ENCODE peak calls at places on chromosomes 13 and 19, in six cellular contexts. J is H1, I is NT2/D1, S is HCT116, T is K562, P is GM12878. X is an unnamed sample.

GRCh38 chr19:42850981-42851717 is 28.4 kb downstream of the PSG1 start:
- DNase-seq in J (no peak), I (no peak), S (peak), T (no peak), P (no peak), X (peak)

GRCh38 chr13:84136582-84136981 is 254.3 kb upstream of the SLITRK1 start:
- DNase-seq in J (no peak), I (no peak), S (no peak), T (no peak), P (no peak), X (no peak)

GRCh38 chr13:93004919-93005318 is 221.7 kb upstream of the GPC6 start:
- DNase-seq in J (peak), I (peak), S (no peak), T (no peak), P (no peak), X (peak)

GRCh38 chr19:7224205-7224833 is 69.9 kb downstream of the INSR start:
- DNase-seq in J (no peak), I (no peak), S (no peak), T (no peak), P (no peak), X (peak)

GRCh38 chr13:24851546-24851945 is 87.6 kb downstream of the RNF17 start:
- DNase-seq in J (no peak), I (no peak), S (no peak), T (no peak), P (no peak), X (no peak)

GRCh38 chr13:105579821-105580707 is 955.4 kb downstream of the EFNB2 start:
- DNase-seq in J (no peak), I (no peak), S (no peak), T (no peak), P (no peak), X (no peak)

GRCh38 chr19:5358173-5358800 is 17.7 kb upstream of the PTPRS start:
- DNase-seq in J (no peak), I (no peak), S (peak), T (peak), P (no peak), X (peak)

GRCh38 chr13:97976551-97977375 is 23.3 kb downstream of the IPO5 start:
- DNase-seq in J (no peak), I (no peak), S (no peak), T (peak), P (no peak), X (no peak)

GRCh38 chr13:80360298-80360827 is 19.4 kb upstream of the SPRY2 start:
- DNase-seq in J (no peak), I (no peak), S (no peak), T (no peak), P (no peak), X (no peak)

GRCh38 chr13:109156181-109156935 is 526.9 kb downstream of the MYO16 start:
- DNase-seq in J (no peak), I (no peak), S (no peak), T (no peak), P (no peak), X (no peak)

GRCh38 chr19:51210385-51210784 is 14.5 kb upstream of the CD33 start:
- DNase-seq in J (no peak), I (no peak), S (no peak), T (no peak), P (no peak), X (no peak)

GRCh38 chr13:29543230-29544215 is 52.0 kb downstream of the SLC7A1 start:
- DNase-seq in J (peak), I (no peak), S (no peak), T (peak), P (peak), X (peak)

GRCh38 chr13:26376430-26376829 is 122.5 kb downstream of the CDK8 start:
- DNase-seq in J (no peak), I (no peak), S (no peak), T (no peak), P (no peak), X (no peak)

GRCh38 chr13:99339736-99340392 is 32.7 kb upstream of the GPR183 start:
- DNase-seq in J (no peak), I (no peak), S (no peak), T (peak), P (no peak), X (no peak)

GRCh38 chr13:79451500-79451962 is 29.4 kb upstream of the NDFIP2 start:
- DNase-seq in J (no peak), I (peak), S (no peak), T (peak), P (peak), X (no peak)

GRCh38 chr13:27851049-27851448 is 58.8 kb downstream of the GSX1 start:
- DNase-seq in J (no peak), I (no peak), S (no peak), T (no peak), P (no peak), X (no peak)

GRCh38 chr19:30049226-30049625 is 107.2 kb downstream of the URI1 start:
- DNase-seq in J (no peak), I (no peak), S (no peak), T (no peak), P (no peak), X (no peak)

GRCh38 chr13:47433461-47434005 is 536.7 kb upstream of the HTR2A start:
- DNase-seq in J (no peak), I (no peak), S (no peak), T (no peak), P (no peak), X (no peak)

GRCh38 chr13:110398564-110399507 is 91.8 kb downstream of the COL4A2 start:
- DNase-seq in J (no peak), I (no peak), S (no peak), T (no peak), P (no peak), X (no peak)

GRCh38 chr13:40590112-40590862 is 76.2 kb downstream of the FOXO1 start:
- DNase-seq in J (no peak), I (no peak), S (no peak), T (no peak), P (no peak), X (no peak)

GRCh38 chr13:40591091-40591490 is 75.3 kb downstream of the FOXO1 start:
- DNase-seq in J (no peak), I (no peak), S (no peak), T (no peak), P (no peak), X (no peak)

GRCh38 chr13:40588101-40588500 is 78.3 kb downstream of the FOXO1 start:
- DNase-seq in J (no peak), I (no peak), S (no peak), T (no peak), P (no peak), X (no peak)

GRCh38 chr13:40592035-40592434 is 74.4 kb downstream of the FOXO1 start:
- DNase-seq in J (no peak), I (no peak), S (no peak), T (no peak), P (no peak), X (no peak)

GRCh38 chr13:40589285-40590109 is 76.9 kb downstream of the FOXO1 start:
- DNase-seq in J (no peak), I (no peak), S (no peak), T (no peak), P (peak), X (peak)
- TF ChIP-seq ZNF274 in J (no peak), I (no peak), S (no peak), T (no peak), P (no peak), X (no peak)

GRCh38 chr13:74444161-74444571 is 310.0 kb upstream of the KLF12 start:
- DNase-seq in J (no peak), I (no peak), S (no peak), T (no peak), P (no peak), X (no peak)
- TF ChIP-seq ZNF274 in J (no peak), I (no peak), S (no peak), T (no peak), P (no peak), X (no peak)

GRCh38 chr19:24159707-24160106 is 72.7 kb downstream of the ZNF254 start:
- DNase-seq in J (peak), I (no peak), S (no peak), T (peak), P (no peak), X (peak)
- TF ChIP-seq ZNF274 in J (no peak), I (no peak), S (no peak), T (no peak), P (no peak), X (no peak)

GRCh38 chr19:18972301-18972831 is 31.3 kb upstream of the HOMER3 start:
- DNase-seq in J (no peak), I (no peak), S (no peak), T (no peak), P (no peak), X (no peak)

GRCh38 chr19:18969953-18970659 is 29.1 kb upstream of the HOMER3 start:
- DNase-seq in J (no peak), I (no peak), S (no peak), T (no peak), P (no peak), X (no peak)

GRCh38 chr19:18975864-18976263 is 34.8 kb upstream of the HOMER3 start:
- DNase-seq in J (no peak), I (no peak), S (no peak), T (no peak), P (no peak), X (no peak)

GRCh38 chr19:18975011-18975410 is 34.0 kb upstream of the HOMER3 start:
- DNase-seq in J (no peak), I (no peak), S (no peak), T (no peak), P (no peak), X (no peak)

DNA sequence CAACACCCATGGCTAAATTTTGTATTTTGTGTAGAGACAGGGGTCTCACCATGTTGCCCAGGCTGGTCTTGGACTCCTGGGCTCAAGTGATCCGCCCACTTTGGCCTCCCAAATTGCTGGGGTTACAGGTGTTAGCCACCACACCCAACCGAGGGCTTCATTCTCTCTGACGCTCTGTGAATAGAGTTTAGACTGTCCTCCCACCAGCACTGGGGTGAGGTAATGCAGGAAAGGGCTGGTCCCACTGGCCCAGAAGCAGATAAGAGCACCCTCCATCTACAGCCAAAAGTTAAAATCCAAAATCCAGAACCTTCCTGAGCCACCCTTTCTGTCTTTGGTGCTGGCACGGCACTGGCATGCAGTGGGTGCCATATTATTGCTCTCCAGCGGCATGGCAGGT is 31.8 kb upstream of the HOMER3 start:
- DNase-seq in J (no peak), I (no peak), S (no peak), T (no peak), P (no peak), X (no peak)
- TF ChIP-seq ZNF274 in J (no peak), I (no peak), S (no peak), T (no peak), P (no peak), X (no peak)

GRCh38 chr19:17348700-17349099 is 11.3 kb downstream of the GTPBP3 start:
- DNase-seq in J (peak), I (no peak), S (no peak), T (no peak), P (no peak), X (peak)
- TF ChIP-seq ZNF274 in J (no peak), I (no peak), S (no peak), T (no peak), P (no peak), X (no peak)

GRCh38 chr19:47093254-47093653 is 20.3 kb downstream of the ZC3H4 start:
- DNase-seq in J (no peak), I (no peak), S (no peak), T (no peak), P (no peak), X (no peak)
- TF ChIP-seq ZNF274 in J (no peak), I (no peak), S (no peak), T (no peak), P (no peak), X (no peak)

DNA sequence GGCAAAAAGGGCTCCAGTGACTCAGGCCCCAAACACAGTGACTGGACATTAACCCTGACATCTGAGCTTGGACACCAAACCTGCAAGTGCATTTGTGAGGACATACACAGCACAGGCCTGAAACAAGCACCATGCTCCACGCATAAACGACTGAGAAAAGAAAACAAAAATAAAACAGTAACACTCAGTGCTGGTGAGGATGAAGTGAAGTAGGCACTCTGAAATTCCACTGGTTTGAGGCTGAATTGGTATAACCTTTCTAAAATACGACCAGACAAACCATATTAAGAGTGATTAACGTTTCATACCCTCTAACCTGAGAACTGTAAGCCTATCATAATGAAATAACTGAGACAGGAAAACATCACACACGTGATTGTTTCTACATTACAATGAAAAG is 5.5 kb downstream of the SLC35E1 start:
- DNase-seq in J (no peak), I (no peak), S (no peak), T (no peak), P (no peak), X (no peak)
- TF ChIP-seq ZNF274 in J (no peak), I (no peak), S (no peak), T (no peak), P (no peak), X (no peak)

GRCh38 chr13:95641961-95642621 is 2.4 kb downstream of the DZIP1 start:
- DNase-seq in J (no peak), I (no peak), S (no peak), T (no peak), P (no peak), X (peak)
- TF ChIP-seq ZNF274 in J (no peak), I (no peak), S (no peak), T (no peak), P (no peak), X (no peak)

GRCh38 chr13:56975647-56976046 is 165.1 kb upstream of the PRR20A start:
- DNase-seq in J (peak), I (peak), S (no peak), T (no peak), P (no peak), X (no peak)
- TF ChIP-seq ZNF274 in J (no peak), I (no peak), S (no peak), T (no peak), P (no peak), X (no peak)

X was measured in HepG2.